ENCODE peak calls at places on chromosomes 4 and X, in seven cellular contexts. Y, T, H, J, U, S and R are unnamed samples.

GRCh38 chrX:44580466-44580865 is 37.8 kb upstream of the FUNDC1 start:
- DNase-seq in Y (no peak), T (peak; percentile 31), H (peak; percentile 73), J (no peak), U (no peak), S (no peak), R (peak; percentile 73)

GRCh38 chrX:132488092-132488749 is 617 bp downstream of the MBNL3 start:
- DNase-seq in Y (no peak), T (no peak), H (peak; percentile 19), J (no peak), U (no peak), S (no peak), R (peak; percentile 57)

GRCh38 chr4:19494958-19495357 is 756.7 kb upstream of the SLIT2 start:
- DNase-seq in Y (no peak), T (no peak), H (peak; percentile 11), J (no peak), U (no peak), S (no peak), R (peak; percentile 53)

GRCh38 chr4:169582706-169583105 is 29.7 kb downstream of the NEK1 start:
- DNase-seq in Y (no peak), T (no peak), H (peak; percentile 29), J (no peak), U (peak; percentile 6), S (no peak), R (peak; percentile 83)

GRCh38 chr4:8547912-8548730 is 32.1 kb upstream of the GPR78 start:
- DNase-seq in Y (no peak), T (no peak), H (no peak), J (no peak), U (no peak), S (no peak), R (no peak)

GRCh38 chr4:17561195-17561909 is 15.6 kb upstream of the LAP3 start:
- DNase-seq in Y (no peak), T (peak; percentile 49), H (peak; percentile 69), J (no peak), U (no peak), S (no peak), R (peak; percentile 20)

GRCh38 chr4:74549936-74550335 is 105.0 kb downstream of the AREG start:
- DNase-seq in Y (no peak), T (no peak), H (peak; percentile 62), J (no peak), U (no peak), S (no peak), R (no peak)

GRCh38 chr4:182189107-182189878 is 53.9 kb upstream of the TENM3 start:
- DNase-seq in Y (no peak), T (no peak), H (peak; percentile 100), J (no peak), U (no peak), S (no peak), R (peak; percentile 36)

GRCh38 chr4:180923476-180923875 is 1319.7 kb upstream of the TENM3 start:
- DNase-seq in Y (no peak), T (peak; percentile 80), H (peak; percentile 85), J (no peak), U (no peak), S (no peak), R (no peak)

GRCh38 chr4:142474398-142475087 is 371.6 kb downstream of the INPP4B start:
- DNase-seq in Y (no peak), T (no peak), H (peak; percentile 26), J (no peak), U (no peak), S (no peak), R (peak; percentile 34)

GRCh38 chrX:23754664-23755063 is 11.6 kb upstream of the ACOT9 start:
- DNase-seq in Y (no peak), T (no peak), H (no peak), J (no peak), U (no peak), S (no peak), R (no peak)

GRCh38 chr4:159267023-159267939 is 164.4 kb downstream of the RAPGEF2 start:
- DNase-seq in Y (no peak), T (no peak), H (peak; percentile 49), J (no peak), U (no peak), S (no peak), R (peak; percentile 56)

GRCh38 chr4:82555279-82555678 is 6.5 kb downstream of the TMEM150C start:
- DNase-seq in Y (no peak), T (no peak), H (no peak), J (no peak), U (peak; percentile 51), S (no peak), R (no peak)

GRCh38 chr4:40316782-40317635 is 18.1 kb upstream of the CHRNA9 start:
- DNase-seq in Y (peak; percentile 34), T (peak; percentile 90), H (peak; percentile 93), J (peak; percentile 73), U (peak; percentile 93), S (no peak), R (peak; percentile 97)

GRCh38 chr4:165628572-165628971 is 244.5 kb upstream of the TLL1 start:
- DNase-seq in Y (no peak), T (no peak), H (no peak), J (no peak), U (no peak), S (no peak), R (no peak)

GRCh38 chrX:117936162-117936561 is 180.4 kb downstream of the KLHL13 start:
- DNase-seq in Y (no peak), T (no peak), H (no peak), J (no peak), U (no peak), S (no peak), R (no peak)

GRCh38 chrX:12878536-12878935 is 11.7 kb downstream of the TLR7 start:
- DNase-seq in Y (no peak), T (no peak), H (no peak), J (no peak), U (no peak), S (no peak), R (no peak)

GRCh38 chr4:3452376-3452775 is 10.6 kb downstream of the HGFAC start:
- DNase-seq in Y (no peak), T (no peak), H (no peak), J (no peak), U (peak; percentile 77), S (no peak), R (no peak)

GRCh38 chr4:171142639-171143038 is 670.6 kb upstream of the GALNTL6 start:
- DNase-seq in Y (no peak), T (no peak), H (no peak), J (no peak), U (no peak), S (no peak), R (no peak)

GRCh38 chr4:37666625-37667071 is 19.5 kb downstream of the RELL1 start:
- DNase-seq in Y (no peak), T (no peak), H (peak; percentile 94), J (no peak), U (peak; percentile 22), S (peak; percentile 67), R (peak; percentile 84)

GRCh38 chrX:108537005-108537404 is 97.4 kb downstream of the COL4A5 start:
- DNase-seq in Y (peak; percentile 7), T (peak; percentile 4), H (peak; percentile 19), J (no peak), U (peak; percentile 63), S (no peak), R (peak; percentile 62)

GRCh38 chr4:53575552-53575951 is 15.7 kb downstream of the LNX1 start:
- DNase-seq in Y (no peak), T (no peak), H (no peak), J (no peak), U (no peak), S (no peak), R (no peak)

GRCh38 chrX:9114245-9114644 is 80.3 kb upstream of the FAM9B start:
- DNase-seq in Y (no peak), T (no peak), H (no peak), J (no peak), U (no peak), S (no peak), R (no peak)

DNA sequence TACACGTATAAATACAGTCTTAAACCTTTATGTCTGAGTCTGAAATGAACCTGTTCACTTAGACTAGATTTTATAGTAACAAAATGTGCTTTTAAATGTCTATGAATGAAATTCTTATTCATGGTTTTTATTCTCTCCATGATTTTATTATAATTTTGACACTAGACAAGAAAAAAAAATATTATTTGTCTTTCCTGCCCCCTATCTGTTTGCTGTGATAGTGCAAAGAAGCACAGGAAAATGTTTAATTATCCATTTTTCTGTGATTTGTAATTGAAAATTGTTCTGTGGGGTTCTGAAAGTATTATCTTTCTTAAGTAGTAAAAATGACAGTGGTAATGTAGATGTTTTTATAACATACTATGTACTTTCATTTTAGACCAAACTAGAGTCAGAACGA is 52.0 kb downstream of the INTS6L start:
- DNase-seq in Y (no peak), T (no peak), H (no peak), J (no peak), U (no peak), S (no peak), R (peak; percentile 5)
- TF ChIP-seq CTCF in Y (peak; percentile 40), T (peak; percentile 44), H (peak; percentile 48), J (peak; percentile 33), U (peak; percentile 48), S (peak; percentile 15), R (peak; percentile 31)

GRCh38 chrX:153969125-153969903 is 2.3 kb downstream of the HCFC1 start:
- DNase-seq in Y (no peak), T (no peak), H (no peak), J (peak; percentile 70), U (no peak), S (no peak), R (no peak)
- TF ChIP-seq CTCF in Y (no peak), T (no peak), H (no peak), J (no peak), U (no peak), S (no peak), R (no peak)

DNA sequence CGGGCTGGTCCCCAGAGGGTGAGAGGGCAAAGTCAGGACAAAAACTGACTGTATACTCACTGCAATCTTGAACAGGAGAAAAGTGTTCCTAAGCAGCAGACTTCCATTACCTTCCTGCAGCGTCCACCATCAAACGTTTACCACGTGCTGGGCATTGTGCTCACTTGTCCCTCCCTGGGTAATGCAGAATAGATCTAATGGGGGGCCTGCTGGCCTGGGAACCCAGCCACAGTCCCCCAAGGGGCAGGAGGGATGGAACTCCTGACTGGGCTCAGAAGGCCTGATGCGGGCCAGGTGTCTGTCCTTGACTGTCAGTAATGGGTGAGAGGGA is 37.6 kb upstream of the FAM156A start:
- DNase-seq in Y (no peak), T (no peak), H (no peak), J (no peak), U (no peak), S (no peak), R (no peak)
- TF ChIP-seq CTCF in Y (no peak), T (no peak), H (no peak), J (no peak), U (no peak), S (no peak), R (no peak)

GRCh38 chrX:50903387-50904027 is 7.0 kb upstream of the BMP15 start:
- DNase-seq in Y (peak; percentile 4), T (no peak), H (peak; percentile 30), J (no peak), U (peak; percentile 72), S (no peak), R (peak; percentile 54)

GRCh38 chrX:50910685-50911176 is at the start of gene BMP15:
- DNase-seq in Y (no peak), T (no peak), H (no peak), J (no peak), U (no peak), S (no peak), R (no peak)

DNA sequence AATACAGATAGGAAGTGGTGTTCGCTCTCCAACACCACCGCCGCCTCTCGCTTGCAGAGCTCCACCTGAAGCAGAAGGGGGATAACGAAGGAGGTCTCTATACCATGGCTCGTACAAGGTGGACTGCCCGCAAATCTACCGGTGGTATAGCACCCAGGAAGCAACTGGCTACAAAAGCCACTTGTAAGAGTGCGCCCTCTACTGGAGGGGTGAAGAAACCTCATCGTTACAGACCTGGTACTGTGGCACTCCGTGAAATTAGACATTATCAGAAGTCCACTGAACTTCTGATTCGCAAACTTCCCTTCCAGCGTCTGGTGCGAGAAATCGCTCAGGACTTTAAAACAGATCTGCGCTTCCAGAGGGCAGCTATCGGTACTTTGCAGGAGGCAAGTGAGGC is 5.2 kb upstream of the BMP15 start:
- DNase-seq in Y (no peak), T (no peak), H (no peak), J (no peak), U (peak; percentile 38), S (no peak), R (peak; percentile 0)
- TF ChIP-seq CTCF in Y (no peak), T (peak; percentile 17), H (peak; percentile 22), J (no peak), U (peak; percentile 51), S (no peak), R (peak; percentile 22)